ENCODE peak calls at places on chromosome 17, in seven cellular contexts. Q, L, U, I, O, P and K are unnamed samples.

GRCh38 chr17:43401293-43401692 is 2.5 kb downstream of the ARL4D start:
- DNase-seq in I (peak; percentile 66), P (no peak), L (no peak), O (no peak), U (no peak), Q (no peak), K (no peak)

GRCh38 chr17:69567130-69567529 is 152.6 kb downstream of the MAP2K6 start:
- DNase-seq in U (no peak), L (no peak), I (no peak), O (no peak), P (no peak), Q (no peak), K (no peak)

GRCh38 chr17:59825533-59826316 is 67.0 kb downstream of the TUBD1 start:
- DNase-seq in O (no peak), I (no peak), Q (no peak), U (no peak), L (no peak), P (no peak), K (no peak)

GRCh38 chr17:79566251-79566955 is 44.4 kb downstream of the RBFOX3 start:
- DNase-seq in O (no peak), L (no peak), I (no peak), P (no peak), Q (no peak), U (no peak), K (no peak)

GRCh38 chr17:62950067-62950466 is 16.0 kb upstream of the TANC2 start:
- DNase-seq in Q (no peak), U (no peak), L (peak; percentile 72), I (no peak), P (no peak), O (peak; percentile 87), K (no peak)

GRCh38 chr17:15965510-15965909 is 20.6 kb downstream of the ADORA2B start:
- DNase-seq in I (no peak), Q (no peak), L (no peak), P (no peak), U (no peak), O (no peak), K (no peak)

GRCh38 chr17:47694018-47694817 is at the start of gene TBKBP1:
- DNase-seq in P (peak; percentile 93), I (no peak), Q (no peak), O (peak; percentile 52), L (no peak), U (peak; percentile 99), K (no peak)

GRCh38 chr17:29929544-29930398 is at the start of gene SSH2:
- DNase-seq in L (peak; percentile 89), P (peak; percentile 88), I (peak; percentile 83), Q (peak; percentile 45), U (peak; percentile 89), O (peak; percentile 86), K (no peak)

GRCh38 chr17:79457376-79457775 is 153.5 kb downstream of the RBFOX3 start:
- DNase-seq in O (no peak), L (no peak), I (no peak), P (no peak), Q (no peak), U (no peak), K (no peak)

GRCh38 chr17:78664476-78665384 is 87.5 kb upstream of the DNAH17 start:
- DNase-seq in L (no peak), U (no peak), I (no peak), P (no peak), O (peak; percentile 32), Q (no peak), K (no peak)

GRCh38 chr17:48630925-48631692 is 5.0 kb upstream of the HOXB9 start:
- DNase-seq in I (no peak), P (peak; percentile 42), Q (no peak), L (no peak), O (no peak), U (no peak), K (no peak)

GRCh38 chr17:2406903-2407790 is 6.3 kb upstream of the MNT start:
- DNase-seq in U (no peak), Q (peak; percentile 76), O (peak; percentile 69), L (no peak), P (no peak), I (peak; percentile 92), K (no peak)

GRCh38 chr17:1626333-1626732 is 2.3 kb downstream of the SLC43A2 start:
- DNase-seq in O (no peak), I (no peak), L (no peak), Q (no peak), P (no peak), U (no peak), K (no peak)

GRCh38 chr17:3845361-3845753 is 689 bp downstream of the NCBP3 start:
- DNase-seq in I (no peak), Q (no peak), L (no peak), U (no peak), O (no peak), P (no peak), K (no peak)

GRCh38 chr17:73357981-73358380 is 46.2 kb upstream of the CDC42EP4 start:
- DNase-seq in P (no peak), I (no peak), Q (no peak), U (no peak), O (no peak), L (no peak), K (no peak)

GRCh38 chr17:77677210-77677609 is 281.3 kb upstream of the TNRC6C start:
- DNase-seq in U (no peak), L (no peak), I (no peak), O (peak; percentile 36), Q (no peak), P (no peak), K (no peak)

GRCh38 chr17:58513391-58513912 is 986 bp downstream of the MTMR4 start:
- DNase-seq in L (no peak), O (no peak), U (peak; percentile 69), P (no peak), I (no peak), Q (no peak), K (no peak)

GRCh38 chr17:41697122-41697962 is 8.7 kb downstream of the EIF1 start:
- DNase-seq in I (peak; percentile 87), U (no peak), Q (peak; percentile 64), P (no peak), L (peak; percentile 43), O (peak; percentile 80), K (no peak)

GRCh38 chr17:2814499-2815341 is 18.5 kb downstream of the RAP1GAP2 start:
- DNase-seq in L (peak; percentile 44), U (no peak), P (no peak), Q (no peak), O (peak; percentile 13), I (no peak), K (no peak)

GRCh38 chr17:58324409-58325288 is 3.9 kb downstream of the TSPOAP1 start:
- DNase-seq in O (no peak), P (peak; percentile 78), Q (no peak), L (no peak), I (no peak), U (peak; percentile 97), K (no peak)

GRCh38 chr17:26818736-26819135 is 475.2 kb upstream of the WSB1 start:
- DNase-seq in L (no peak), U (no peak), Q (no peak), P (no peak), O (no peak), I (no peak), K (no peak)

GRCh38 chr17:33716937-33717336 is 423.8 kb upstream of the ASIC2 start:
- DNase-seq in P (no peak), Q (no peak), L (no peak), O (no peak), I (no peak), U (no peak), K (no peak)

GRCh38 chr17:59963738-59964454 is 644 bp downstream of the RNFT1 start:
- DNase-seq in I (peak; percentile 65), U (peak; percentile 62), O (peak; percentile 40), P (peak; percentile 48), L (peak; percentile 44), Q (peak; percentile 37), K (no peak)

GRCh38 chr17:37131064-37131463 is 182.3 kb downstream of the AATF start:
- DNase-seq in I (no peak), P (no peak), L (no peak), O (no peak), Q (no peak), U (no peak), K (no peak)

GRCh38 chr17:49687878-49688491 is 10.1 kb upstream of the SPOP start:
- DNase-seq in L (no peak), O (peak; percentile 29), P (no peak), Q (no peak), U (no peak), I (no peak), K (peak; percentile 72)

GRCh38 chr17:39582658-39583057 is 25.1 kb downstream of the NEUROD2 start:
- DNase-seq in P (no peak), O (no peak), Q (no peak), L (no peak), I (no peak), U (no peak), K (no peak)

GRCh38 chr17:59746849-59747445 is 39.5 kb downstream of the VMP1 start:
- DNase-seq in U (peak; percentile 44), Q (no peak), P (no peak), I (no peak), O (no peak), L (no peak), K (no peak)

GRCh38 chr17:9023389-9024210 is 2.3 kb downstream of the NTN1 start:
- DNase-seq in L (no peak), U (no peak), P (peak; percentile 58), Q (no peak), I (no peak), O (no peak), K (no peak)
- H3K4me3 ChIP-seq in L (no peak overlapping the region), U (no peak overlapping the region), P (peak overlapping the region; percentile 66), Q (peak overlapping the region; percentile 66), I (peak overlapping the region; percentile 73), O (peak overlapping the region; percentile 70), K (no peak overlapping the region)

GRCh38 chr17:81577278-81578000 is 25.3 kb upstream of the FAAP100 start:
- DNase-seq in O (no peak), P (no peak), I (no peak), L (peak; percentile 49), U (no peak), Q (no peak), K (no peak)
- H3K36me3 ChIP-seq in O (no peaks in the 10 kb centered on the region), P (peaks cover 6% of the 10 kb centered on the region), I (peaks cover 10% of the 10 kb centered on the region), L (no peaks in the 10 kb centered on the region), U (peaks cover 61% of the 10 kb centered on the region), Q (no peaks in the 10 kb centered on the region), K (peaks cover 54% of the 10 kb centered on the region)

GRCh38 chr17:18921912-18922451 is 30.0 kb upstream of the SLC5A10 start:
- DNase-seq in U (no peak), I (no peak), L (no peak), O (no peak), Q (no peak), P (no peak), K (no peak)
- H3K27ac ChIP-seq in U (peak overlapping the region; percentile 60), I (no peak overlapping the region), L (no peak overlapping the region), O (no peak overlapping the region), Q (no peak overlapping the region), P (no peak overlapping the region), K (no peak overlapping the region)

DNA sequence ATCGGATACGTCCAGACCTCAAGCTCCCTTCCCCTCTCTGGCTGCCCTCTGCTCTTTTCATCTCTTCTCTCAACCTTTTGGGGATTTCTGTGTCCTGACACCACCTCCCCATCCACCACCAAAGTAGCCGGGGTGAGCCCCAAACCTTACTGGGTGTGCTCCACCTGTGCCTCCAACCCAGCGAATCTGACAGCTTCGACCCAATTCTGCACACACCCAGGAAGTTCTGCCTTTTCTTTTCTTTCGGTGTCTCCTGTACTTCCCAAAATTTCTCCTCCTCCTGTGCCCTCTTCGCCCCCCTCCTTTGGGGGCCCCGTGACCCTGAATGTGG is 562 bp downstream of the KCTD11 start:
- DNase-seq in Q (no peak), I (no peak), L (no peak), P (no peak), U (no peak), O (no peak), K (no peak)
- H3K4me3 ChIP-seq in Q (peak overlapping the region; percentile 72), I (peak overlapping the region; percentile 68), L (peak overlapping the region; percentile 66), P (peak overlapping the region; percentile 96), U (peak overlapping the region; percentile 97), O (peak overlapping the region; percentile 88), K (peak overlapping the region; percentile 95)